ENCODE peak calls at places on chromosomes 12 and 14, in six cellular contexts. H, O, L, S, M and C are unnamed samples.

GRCh38 chr12:125089083-125089482 is 23.8 kb downstream of the AACS start:
- DNase-seq in H (no peak), O (no peak), L (no peak), S (no peak), M (no peak), C (no peak)

GRCh38 chr14:96904201-96904600 is 107.0 kb downstream of the VRK1 start:
- DNase-seq in H (no peak), O (no peak), L (no peak), S (no peak), M (no peak), C (no peak)

GRCh38 chr12:91890742-91891141 is 254.9 kb downstream of the BTG1 start:
- DNase-seq in H (no peak), O (no peak), L (no peak), S (no peak), M (no peak), C (no peak)

GRCh38 chr12:86290615-86291014 is 34.4 kb upstream of the MGAT4C start:
- DNase-seq in H (no peak), O (no peak), L (no peak), S (no peak), M (no peak), C (no peak)

GRCh38 chr14:54673193-54674121 is 106.5 kb downstream of the SAMD4A start:
- DNase-seq in H (no peak), O (no peak), L (no peak), S (no peak), M (no peak), C (no peak)

GRCh38 chr12:131275824-131276223 is 322.1 kb downstream of the ADGRD1 start:
- DNase-seq in H (no peak), O (peak), L (no peak), S (no peak), M (no peak), C (no peak)

GRCh38 chr12:5295151-5295550 is 136.8 kb upstream of the NTF3 start:
- DNase-seq in H (no peak), O (no peak), L (no peak), S (no peak), M (no peak), C (no peak)

GRCh38 chr14:31336646-31337045 is 83.7 kb downstream of the HEATR5A start:
- DNase-seq in H (no peak), O (no peak), L (no peak), S (no peak), M (no peak), C (no peak)

GRCh38 chr12:121110211-121110940 is 22.3 kb upstream of the P2RX7 start:
- DNase-seq in H (peak), O (peak), L (peak), S (peak), M (peak), C (peak)

GRCh38 chr12:1936406-1937320 is 18.2 kb upstream of the CACNA2D4 start:
- DNase-seq in H (no peak), O (peak), L (no peak), S (no peak), M (no peak), C (no peak)

GRCh38 chr14:105059035-105059916 is 6.0 kb downstream of the GPR132 start:
- DNase-seq in H (peak), O (peak), L (no peak), S (peak), M (no peak), C (no peak)

GRCh38 chr14:53249059-53249458 is 95.9 kb upstream of the DDHD1 start:
- DNase-seq in H (no peak), O (no peak), L (no peak), S (no peak), M (no peak), C (no peak)

GRCh38 chr14:92529895-92530294 is 16.3 kb downstream of the RIN3 start:
- DNase-seq in H (no peak), O (no peak), L (no peak), S (no peak), M (no peak), C (no peak)

GRCh38 chr14:68250950-68251765 is 431.6 kb downstream of the RAD51B start:
- DNase-seq in H (no peak), O (no peak), L (no peak), S (no peak), M (no peak), C (no peak)

GRCh38 chr12:114400395-114400794 is 5.5 kb downstream of the TBX5 start:
- DNase-seq in H (no peak), O (peak), L (no peak), S (no peak), M (no peak), C (no peak)

GRCh38 chr12:40168001-40168400 is 56.8 kb upstream of the LRRK2 start:
- DNase-seq in H (no peak), O (no peak), L (no peak), S (no peak), M (no peak), C (no peak)

GRCh38 chr14:44847910-44848309 is 113.8 kb downstream of the KLHL28 start:
- DNase-seq in H (no peak), O (no peak), L (no peak), S (no peak), M (no peak), C (no peak)

GRCh38 chr14:62125793-62126192 is 363.6 kb downstream of the SNAPC1 start:
- DNase-seq in H (no peak), O (no peak), L (no peak), S (no peak), M (no peak), C (no peak)

GRCh38 chr14:48937796-48938195 is 648.4 kb downstream of the RPS29 start:
- DNase-seq in H (no peak), O (no peak), L (no peak), S (no peak), M (no peak), C (no peak)

GRCh38 chr12:122385171-122386041 is 37.1 kb downstream of the CLIP1 start:
- DNase-seq in H (no peak), O (no peak), L (no peak), S (no peak), M (no peak), C (no peak)

GRCh38 chr12:50567926-50568325 is 63.1 kb downstream of the DIP2B start:
- DNase-seq in H (no peak), O (no peak), L (no peak), S (no peak), M (no peak), C (no peak)

GRCh38 chr12:47087088-47087688 is 7.4 kb upstream of the AMIGO2 start:
- DNase-seq in H (no peak), O (no peak), L (no peak), S (no peak), M (no peak), C (no peak)

GRCh38 chr12:67637718-67638117 is 10.8 kb upstream of the DYRK2 start:
- DNase-seq in H (no peak), O (no peak), L (no peak), S (no peak), M (no peak), C (no peak)

GRCh38 chr12:92133166-92133565 is 12.5 kb downstream of the BTG1 start:
- DNase-seq in H (no peak), O (no peak), L (no peak), S (no peak), M (no peak), C (no peak)